ENCODE peak calls at places on chromosomes 2 and 18, in five cellular contexts. N, Z, P, E and Q are unnamed samples. For H3K4me1, the result is how much of the 10 kb centered on the place peaks cover.

GRCh38 chr2:42979870-42980763 is 187.7 kb upstream of the HAAO start:
- DNase-seq in Z (no peak), P (no peak), E (no peak), N (no peak), Q (no peak)

GRCh38 chr2:128310094-128310716 is 8.5 kb downstream of the HS6ST1 start:
- DNase-seq in Z (no peak), E (no peak), P (no peak), N (peak), Q (no peak)

GRCh38 chr2:102841107-102841840 is 79.4 kb downstream of the TMEM182 start:
- DNase-seq in N (peak), P (peak), Z (peak), E (peak), Q (peak)

GRCh38 chr2:232607011-232607410 is 26.4 kb upstream of the EFHD1 start:
- DNase-seq in P (no peak), Z (no peak), E (no peak), N (no peak), Q (no peak)

GRCh38 chr2:204260906-204261305 is 284.4 kb upstream of the PARD3B start:
- DNase-seq in N (no peak), P (no peak), Z (peak), E (no peak), Q (no peak)

GRCh38 chr2:191206613-191207471 is 38.4 kb upstream of the MYO1B start:
- DNase-seq in E (no peak), Z (no peak), P (no peak), N (no peak), Q (no peak)

GRCh38 chr2:36473230-36473629 is 117.7 kb downstream of the CRIM1 start:
- DNase-seq in Z (no peak), P (no peak), N (no peak), E (no peak), Q (peak)

GRCh38 chr18:2792395-2792794 is 54.4 kb upstream of the EMILIN2 start:
- DNase-seq in E (no peak), P (no peak), N (no peak), Z (no peak), Q (no peak)

GRCh38 chr2:9802576-9802993 is 40.7 kb upstream of the TAF1B start:
- DNase-seq in E (no peak), Z (no peak), P (no peak), N (no peak), Q (no peak)
- H2AK5ac ChIP-seq in E (peak), Z (no peak), P (peak), N (no peak), Q (peak)

GRCh38 chr2:96209729-96210085 is 1.1 kb upstream of the STARD7 start:
- DNase-seq in P (no peak), Z (no peak), N (no peak), E (no peak), Q (no peak)
- H3K23ac ChIP-seq in P (no peak), Z (no peak), N (no peak), E (no peak), Q (no peak)

GRCh38 chr18:59001166-59001565 is 136.5 kb downstream of the ZNF532 start:
- DNase-seq in N (no peak), E (no peak), P (no peak), Z (peak), Q (no peak)
- H3K4me1 ChIP-seq in N (under half), E (under half), P (under half), Z (under half), Q (under half)

GRCh38 chr2:15693926-15694588 is 102.4 kb downstream of the DDX1 start:
- DNase-seq in E (no peak), N (no peak), P (no peak), Z (no peak), Q (no peak)

GRCh38 chr2:15691586-15692310 is 100.1 kb downstream of the DDX1 start:
- DNase-seq in N (no peak), P (no peak), Z (no peak), E (no peak), Q (peak)

GRCh38 chr2:15693382-15693781 is 101.7 kb downstream of the DDX1 start:
- DNase-seq in P (no peak), N (no peak), E (no peak), Z (no peak), Q (no peak)

GRCh38 chr2:15694589-15694986 is 102.9 kb downstream of the DDX1 start:
- DNase-seq in E (no peak), P (no peak), N (no peak), Z (no peak), Q (no peak)

GRCh38 chr2:15692551-15693377 is 101.1 kb downstream of the DDX1 start:
- DNase-seq in E (no peak), Z (no peak), P (no peak), N (no peak), Q (no peak)
- H2AK5ac ChIP-seq in E (no peak), Z (no peak), P (peak), N (no peak), Q (no peak)

GRCh38 chr18:25089470-25089869 is 262.5 kb downstream of the ZNF521 start:
- DNase-seq in E (no peak), Z (no peak), N (no peak), P (no peak), Q (no peak)
- H3K23ac ChIP-seq in E (no peak), Z (no peak), N (no peak), P (no peak), Q (no peak)

GRCh38 chr2:25310690-25310964 is 31.1 kb downstream of the DNMT3A start:
- DNase-seq in P (no peak), N (no peak), Z (no peak), E (no peak), Q (no peak)

GRCh38 chr2:25309402-25309801 is 32.3 kb downstream of the DNMT3A start:
- DNase-seq in P (peak), E (peak), N (peak), Z (peak), Q (peak)

GRCh38 chr2:25312958-25313710 is 28.6 kb downstream of the DNMT3A start:
- DNase-seq in N (no peak), E (no peak), Z (no peak), P (no peak), Q (no peak)

GRCh38 chr2:25311866-25312575 is 29.7 kb downstream of the DNMT3A start:
- DNase-seq in N (peak), E (no peak), Z (no peak), P (no peak), Q (no peak)

DNA sequence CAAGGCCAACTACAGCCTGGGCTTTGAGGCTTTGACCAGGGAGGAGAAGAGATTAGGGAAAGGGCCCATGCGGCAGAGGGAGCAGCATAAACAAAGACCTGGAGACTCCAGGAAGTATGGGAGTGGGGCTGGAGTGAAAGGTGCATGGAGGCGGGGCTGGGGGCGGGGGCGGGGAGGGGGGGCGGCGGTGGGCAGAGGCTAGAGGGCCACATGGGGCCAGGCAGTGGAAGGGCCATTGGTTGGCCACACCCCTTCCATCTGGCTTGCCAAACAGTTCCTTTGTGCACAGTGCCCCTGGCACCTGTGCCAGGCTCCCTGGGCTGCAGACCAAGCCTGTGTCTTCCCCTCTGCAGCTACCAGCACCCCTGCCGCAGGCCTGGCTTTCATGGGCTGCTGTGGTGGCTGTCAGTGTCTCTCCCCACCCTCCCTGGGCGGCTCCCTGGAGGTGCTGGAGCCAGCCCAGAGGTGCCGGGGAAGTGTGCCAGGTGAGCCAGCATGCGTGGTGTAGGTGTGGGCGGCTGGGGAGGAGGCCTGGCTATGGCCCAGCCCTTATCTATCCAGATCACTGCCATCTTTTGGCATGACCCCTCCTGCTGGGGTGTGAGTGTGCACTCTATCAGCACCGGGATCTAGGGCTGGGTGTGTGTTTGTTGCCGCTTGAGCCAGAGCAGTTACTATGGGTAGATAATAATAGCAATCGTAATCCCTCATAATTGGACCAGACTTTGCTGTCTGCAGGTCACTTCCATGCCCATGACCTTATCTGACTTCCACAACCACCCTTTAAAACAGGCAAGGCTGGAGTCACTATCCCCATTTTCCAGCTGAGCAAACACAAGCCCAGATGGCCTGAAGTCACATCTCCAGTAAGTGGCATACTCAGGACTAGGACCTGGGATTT is 30.5 kb downstream of the DNMT3A start:
- DNase-seq in E (no peak), Z (peak), P (no peak), N (peak), Q (no peak)
- H3K4me1 ChIP-seq in E (under half), Z (under half), P (under half), N (under half), Q (under half)